ENCODE peak calls at places on chromosome 10, in eight cellular contexts. One of them, this sample, is unnamed.

GRCh38 chr10:29748109-29748650 is 113.4 kb upstream of the SVIL start:
- DNase-seq in neural crest cell: no peak
- DNase-seq in NCI-H1105 treated with DMSO at 0.1 percent for 48 hours: no peak
- DNase-seq in activated naive CD4-positive, alpha-beta T cell: no peak
- DNase-seq in GDM1: no peak
- DNase-seq in PC-9: no peak
- DNase-seq in GM12892: no peak
- DNase-seq in stimulated activated CD4-positive, alpha-beta T cell treated with anti-CD3 and anti-CD28 coated beads, Interleukin-12 subunit alpha, Interleukin-12 subunit beta, amount 100 ng/mL, for 4 hours: no peak
- DNase-seq in this sample: no peak

GRCh38 chr10:12130237-12130872 is 878 bp downstream of the SEC61A2 start:
- DNase-seq in activated naive CD4-positive, alpha-beta T cell: no peak
- DNase-seq in neural crest cell: peak
- DNase-seq in PC-9: peak
- DNase-seq in GDM1: peak
- DNase-seq in GM12892: peak
- DNase-seq in stimulated activated CD4-positive, alpha-beta T cell treated with anti-CD3 and anti-CD28 coated beads, Interleukin-12 subunit alpha, Interleukin-12 subunit beta, amount 100 ng/mL, for 4 hours: peak
- DNase-seq in NCI-H1105 treated with DMSO at 0.1 percent for 48 hours: peak
- DNase-seq in this sample: peak

GRCh38 chr10:103676851-103677417 is 178.4 kb downstream of the SH3PXD2A start:
- DNase-seq in PC-9: no peak
- DNase-seq in NCI-H1105 treated with DMSO at 0.1 percent for 48 hours: no peak
- DNase-seq in GM12892: no peak
- DNase-seq in activated naive CD4-positive, alpha-beta T cell: no peak
- DNase-seq in stimulated activated CD4-positive, alpha-beta T cell treated with anti-CD3 and anti-CD28 coated beads, Interleukin-12 subunit alpha, Interleukin-12 subunit beta, amount 100 ng/mL, for 4 hours: no peak
- DNase-seq in neural crest cell: no peak
- DNase-seq in GDM1: no peak
- DNase-seq in this sample: no peak

GRCh38 chr10:78528749-78529204 is 495.1 kb downstream of the RPS24 start:
- DNase-seq in GM12892: no peak
- DNase-seq in GDM1: no peak
- DNase-seq in neural crest cell: no peak
- DNase-seq in PC-9: no peak
- DNase-seq in stimulated activated CD4-positive, alpha-beta T cell treated with anti-CD3 and anti-CD28 coated beads, Interleukin-12 subunit alpha, Interleukin-12 subunit beta, amount 100 ng/mL, for 4 hours: no peak
- DNase-seq in NCI-H1105 treated with DMSO at 0.1 percent for 48 hours: peak
- DNase-seq in activated naive CD4-positive, alpha-beta T cell: no peak
- DNase-seq in this sample: no peak

GRCh38 chr10:101373063-101373462 is 19.1 kb downstream of the BTRC start:
- DNase-seq in PC-9: no peak
- DNase-seq in NCI-H1105 treated with DMSO at 0.1 percent for 48 hours: no peak
- DNase-seq in activated naive CD4-positive, alpha-beta T cell: no peak
- DNase-seq in neural crest cell: no peak
- DNase-seq in GDM1: no peak
- DNase-seq in GM12892: no peak
- DNase-seq in stimulated activated CD4-positive, alpha-beta T cell treated with anti-CD3 and anti-CD28 coated beads, Interleukin-12 subunit alpha, Interleukin-12 subunit beta, amount 100 ng/mL, for 4 hours: no peak
- DNase-seq in this sample: no peak

GRCh38 chr10:33335800-33336605 is 1.5 kb upstream of the NRP1 start:
- DNase-seq in GDM1: no peak
- DNase-seq in activated naive CD4-positive, alpha-beta T cell: no peak
- DNase-seq in neural crest cell: peak
- DNase-seq in NCI-H1105 treated with DMSO at 0.1 percent for 48 hours: no peak
- DNase-seq in PC-9: peak
- DNase-seq in stimulated activated CD4-positive, alpha-beta T cell treated with anti-CD3 and anti-CD28 coated beads, Interleukin-12 subunit alpha, Interleukin-12 subunit beta, amount 100 ng/mL, for 4 hours: no peak
- DNase-seq in GM12892: peak
- DNase-seq in this sample: no peak

GRCh38 chr10:84348431-84348830 is 20.0 kb downstream of the CCSER2 start:
- DNase-seq in GM12892: no peak
- DNase-seq in GDM1: no peak
- DNase-seq in PC-9: no peak
- DNase-seq in neural crest cell: no peak
- DNase-seq in activated naive CD4-positive, alpha-beta T cell: no peak
- DNase-seq in stimulated activated CD4-positive, alpha-beta T cell treated with anti-CD3 and anti-CD28 coated beads, Interleukin-12 subunit alpha, Interleukin-12 subunit beta, amount 100 ng/mL, for 4 hours: no peak
- DNase-seq in NCI-H1105 treated with DMSO at 0.1 percent for 48 hours: no peak
- DNase-seq in this sample: no peak

GRCh38 chr10:14507156-14507555 is 176.4 kb upstream of the FRMD4A start:
- DNase-seq in GM12892: no peak
- DNase-seq in NCI-H1105 treated with DMSO at 0.1 percent for 48 hours: peak
- DNase-seq in activated naive CD4-positive, alpha-beta T cell: no peak
- DNase-seq in neural crest cell: no peak
- DNase-seq in PC-9: no peak
- DNase-seq in GDM1: no peak
- DNase-seq in stimulated activated CD4-positive, alpha-beta T cell treated with anti-CD3 and anti-CD28 coated beads, Interleukin-12 subunit alpha, Interleukin-12 subunit beta, amount 100 ng/mL, for 4 hours: no peak
- DNase-seq in this sample: no peak

GRCh38 chr10:126062132-126063032 is 166.0 kb downstream of the FANK1 start:
- DNase-seq in activated naive CD4-positive, alpha-beta T cell: no peak
- DNase-seq in GM12892: no peak
- DNase-seq in neural crest cell: no peak
- DNase-seq in PC-9: peak
- DNase-seq in NCI-H1105 treated with DMSO at 0.1 percent for 48 hours: no peak
- DNase-seq in GDM1: no peak
- DNase-seq in stimulated activated CD4-positive, alpha-beta T cell treated with anti-CD3 and anti-CD28 coated beads, Interleukin-12 subunit alpha, Interleukin-12 subunit beta, amount 100 ng/mL, for 4 hours: no peak
- DNase-seq in this sample: no peak

GRCh38 chr10:89367529-89367928 is 10.3 kb upstream of the IFIT1B start:
- DNase-seq in activated naive CD4-positive, alpha-beta T cell: no peak
- DNase-seq in stimulated activated CD4-positive, alpha-beta T cell treated with anti-CD3 and anti-CD28 coated beads, Interleukin-12 subunit alpha, Interleukin-12 subunit beta, amount 100 ng/mL, for 4 hours: no peak
- DNase-seq in NCI-H1105 treated with DMSO at 0.1 percent for 48 hours: peak
- DNase-seq in PC-9: no peak
- DNase-seq in neural crest cell: no peak
- DNase-seq in GDM1: no peak
- DNase-seq in GM12892: no peak
- DNase-seq in this sample: no peak

GRCh38 chr10:117166420-117167345 is 28.6 kb upstream of the VAX1 start:
- DNase-seq in PC-9: no peak
- DNase-seq in stimulated activated CD4-positive, alpha-beta T cell treated with anti-CD3 and anti-CD28 coated beads, Interleukin-12 subunit alpha, Interleukin-12 subunit beta, amount 100 ng/mL, for 4 hours: no peak
- DNase-seq in activated naive CD4-positive, alpha-beta T cell: no peak
- DNase-seq in neural crest cell: no peak
- DNase-seq in GDM1: no peak
- DNase-seq in NCI-H1105 treated with DMSO at 0.1 percent for 48 hours: no peak
- DNase-seq in GM12892: no peak
- DNase-seq in this sample: no peak

GRCh38 chr10:100970076-100970913 is 991 bp downstream of the SEMA4G start:
- DNase-seq in activated naive CD4-positive, alpha-beta T cell: no peak
- DNase-seq in stimulated activated CD4-positive, alpha-beta T cell treated with anti-CD3 and anti-CD28 coated beads, Interleukin-12 subunit alpha, Interleukin-12 subunit beta, amount 100 ng/mL, for 4 hours: no peak
- DNase-seq in GDM1: no peak
- DNase-seq in NCI-H1105 treated with DMSO at 0.1 percent for 48 hours: peak
- DNase-seq in PC-9: no peak
- DNase-seq in neural crest cell: no peak
- DNase-seq in GM12892: no peak
- DNase-seq in this sample: no peak

GRCh38 chr10:116723428-116724281 is 18.7 kb downstream of the HSPA12A start:
- DNase-seq in activated naive CD4-positive, alpha-beta T cell: no peak
- DNase-seq in PC-9: no peak
- DNase-seq in stimulated activated CD4-positive, alpha-beta T cell treated with anti-CD3 and anti-CD28 coated beads, Interleukin-12 subunit alpha, Interleukin-12 subunit beta, amount 100 ng/mL, for 4 hours: no peak
- DNase-seq in neural crest cell: no peak
- DNase-seq in GDM1: no peak
- DNase-seq in NCI-H1105 treated with DMSO at 0.1 percent for 48 hours: no peak
- DNase-seq in GM12892: no peak
- DNase-seq in this sample: no peak

GRCh38 chr10:23015021-23015707 is 80.2 kb upstream of the MSRB2 start:
- DNase-seq in stimulated activated CD4-positive, alpha-beta T cell treated with anti-CD3 and anti-CD28 coated beads, Interleukin-12 subunit alpha, Interleukin-12 subunit beta, amount 100 ng/mL, for 4 hours: no peak
- DNase-seq in activated naive CD4-positive, alpha-beta T cell: no peak
- DNase-seq in neural crest cell: no peak
- DNase-seq in GDM1: no peak
- DNase-seq in NCI-H1105 treated with DMSO at 0.1 percent for 48 hours: no peak
- DNase-seq in GM12892: no peak
- DNase-seq in PC-9: no peak
- DNase-seq in this sample: peak

GRCh38 chr10:44382981-44383748 is 1.7 kb downstream of the CXCL12 start:
- DNase-seq in PC-9: no peak
- DNase-seq in stimulated activated CD4-positive, alpha-beta T cell treated with anti-CD3 and anti-CD28 coated beads, Interleukin-12 subunit alpha, Interleukin-12 subunit beta, amount 100 ng/mL, for 4 hours: no peak
- DNase-seq in NCI-H1105 treated with DMSO at 0.1 percent for 48 hours: no peak
- DNase-seq in GM12892: no peak
- DNase-seq in GDM1: no peak
- DNase-seq in neural crest cell: no peak
- DNase-seq in activated naive CD4-positive, alpha-beta T cell: no peak
- DNase-seq in this sample: no peak

GRCh38 chr10:99279626-99280111 is 44.0 kb upstream of the HPSE2 start:
- DNase-seq in GDM1: no peak
- DNase-seq in neural crest cell: no peak
- DNase-seq in PC-9: peak
- DNase-seq in NCI-H1105 treated with DMSO at 0.1 percent for 48 hours: no peak
- DNase-seq in GM12892: no peak
- DNase-seq in stimulated activated CD4-positive, alpha-beta T cell treated with anti-CD3 and anti-CD28 coated beads, Interleukin-12 subunit alpha, Interleukin-12 subunit beta, amount 100 ng/mL, for 4 hours: no peak
- DNase-seq in activated naive CD4-positive, alpha-beta T cell: no peak
- DNase-seq in this sample: no peak

GRCh38 chr10:10208156-10208555 is 809.5 kb upstream of the CELF2 start:
- DNase-seq in GM12892: no peak
- DNase-seq in GDM1: no peak
- DNase-seq in neural crest cell: no peak
- DNase-seq in stimulated activated CD4-positive, alpha-beta T cell treated with anti-CD3 and anti-CD28 coated beads, Interleukin-12 subunit alpha, Interleukin-12 subunit beta, amount 100 ng/mL, for 4 hours: no peak
- DNase-seq in PC-9: no peak
- DNase-seq in activated naive CD4-positive, alpha-beta T cell: no peak
- DNase-seq in NCI-H1105 treated with DMSO at 0.1 percent for 48 hours: no peak
- DNase-seq in this sample: no peak

GRCh38 chr10:480498-480927 is 209.0 kb downstream of the DIP2C start:
- DNase-seq in stimulated activated CD4-positive, alpha-beta T cell treated with anti-CD3 and anti-CD28 coated beads, Interleukin-12 subunit alpha, Interleukin-12 subunit beta, amount 100 ng/mL, for 4 hours: no peak
- DNase-seq in GDM1: no peak
- DNase-seq in NCI-H1105 treated with DMSO at 0.1 percent for 48 hours: no peak
- DNase-seq in PC-9: no peak
- DNase-seq in neural crest cell: no peak
- DNase-seq in activated naive CD4-positive, alpha-beta T cell: no peak
- DNase-seq in GM12892: no peak
- DNase-seq in this sample: no peak

GRCh38 chr10:129884390-129884779 is 79.7 kb downstream of the EBF3 start:
- DNase-seq in activated naive CD4-positive, alpha-beta T cell: no peak
- DNase-seq in PC-9: no peak
- DNase-seq in neural crest cell: no peak
- DNase-seq in NCI-H1105 treated with DMSO at 0.1 percent for 48 hours: no peak
- DNase-seq in GM12892: no peak
- DNase-seq in GDM1: no peak
- DNase-seq in stimulated activated CD4-positive, alpha-beta T cell treated with anti-CD3 and anti-CD28 coated beads, Interleukin-12 subunit alpha, Interleukin-12 subunit beta, amount 100 ng/mL, for 4 hours: no peak
- DNase-seq in this sample: no peak

GRCh38 chr10:28903063-28903462 is 225.7 kb downstream of the BAMBI start:
- DNase-seq in activated naive CD4-positive, alpha-beta T cell: no peak
- DNase-seq in GDM1: no peak
- DNase-seq in stimulated activated CD4-positive, alpha-beta T cell treated with anti-CD3 and anti-CD28 coated beads, Interleukin-12 subunit alpha, Interleukin-12 subunit beta, amount 100 ng/mL, for 4 hours: no peak
- DNase-seq in NCI-H1105 treated with DMSO at 0.1 percent for 48 hours: no peak
- DNase-seq in GM12892: no peak
- DNase-seq in neural crest cell: no peak
- DNase-seq in PC-9: no peak
- DNase-seq in this sample: no peak

GRCh38 chr10:92387289-92387940 is 96.4 kb downstream of the MARCHF5 start:
- DNase-seq in GM12892: no peak
- DNase-seq in neural crest cell: peak
- DNase-seq in NCI-H1105 treated with DMSO at 0.1 percent for 48 hours: no peak
- DNase-seq in stimulated activated CD4-positive, alpha-beta T cell treated with anti-CD3 and anti-CD28 coated beads, Interleukin-12 subunit alpha, Interleukin-12 subunit beta, amount 100 ng/mL, for 4 hours: no peak
- DNase-seq in activated naive CD4-positive, alpha-beta T cell: no peak
- DNase-seq in GDM1: peak
- DNase-seq in PC-9: no peak
- DNase-seq in this sample: peak

GRCh38 chr10:29980084-29980483 is 79.3 kb downstream of the JCAD start:
- DNase-seq in stimulated activated CD4-positive, alpha-beta T cell treated with anti-CD3 and anti-CD28 coated beads, Interleukin-12 subunit alpha, Interleukin-12 subunit beta, amount 100 ng/mL, for 4 hours: no peak
- DNase-seq in GM12892: no peak
- DNase-seq in activated naive CD4-positive, alpha-beta T cell: no peak
- DNase-seq in PC-9: no peak
- DNase-seq in GDM1: no peak
- DNase-seq in neural crest cell: no peak
- DNase-seq in NCI-H1105 treated with DMSO at 0.1 percent for 48 hours: no peak
- DNase-seq in this sample: no peak

GRCh38 chr10:14330390-14331071 is at the start of gene FRMD4A:
- DNase-seq in activated naive CD4-positive, alpha-beta T cell: no peak
- DNase-seq in GDM1: no peak
- DNase-seq in NCI-H1105 treated with DMSO at 0.1 percent for 48 hours: no peak
- DNase-seq in PC-9: no peak
- DNase-seq in stimulated activated CD4-positive, alpha-beta T cell treated with anti-CD3 and anti-CD28 coated beads, Interleukin-12 subunit alpha, Interleukin-12 subunit beta, amount 100 ng/mL, for 4 hours: no peak
- DNase-seq in neural crest cell: no peak
- DNase-seq in GM12892: no peak
- DNase-seq in this sample: no peak

GRCh38 chr10:49614242-49615198 is 683 bp downstream of the CHAT start:
- DNase-seq in neural crest cell: no peak
- DNase-seq in GM12892: no peak
- DNase-seq in NCI-H1105 treated with DMSO at 0.1 percent for 48 hours: no peak
- DNase-seq in GDM1: no peak
- DNase-seq in stimulated activated CD4-positive, alpha-beta T cell treated with anti-CD3 and anti-CD28 coated beads, Interleukin-12 subunit alpha, Interleukin-12 subunit beta, amount 100 ng/mL, for 4 hours: no peak
- DNase-seq in PC-9: no peak
- DNase-seq in activated naive CD4-positive, alpha-beta T cell: no peak
- DNase-seq in this sample: no peak

GRCh38 chr10:3014968-3015367 is 52.4 kb upstream of the PFKP start:
- DNase-seq in stimulated activated CD4-positive, alpha-beta T cell treated with anti-CD3 and anti-CD28 coated beads, Interleukin-12 subunit alpha, Interleukin-12 subunit beta, amount 100 ng/mL, for 4 hours: no peak
- DNase-seq in GDM1: no peak
- DNase-seq in GM12892: no peak
- DNase-seq in PC-9: no peak
- DNase-seq in neural crest cell: no peak
- DNase-seq in NCI-H1105 treated with DMSO at 0.1 percent for 48 hours: no peak
- DNase-seq in activated naive CD4-positive, alpha-beta T cell: no peak
- DNase-seq in this sample: no peak

GRCh38 chr10:6383099-6383812 is 180.5 kb downstream of the PFKFB3 start:
- DNase-seq in neural crest cell: no peak
- DNase-seq in stimulated activated CD4-positive, alpha-beta T cell treated with anti-CD3 and anti-CD28 coated beads, Interleukin-12 subunit alpha, Interleukin-12 subunit beta, amount 100 ng/mL, for 4 hours: no peak
- DNase-seq in activated naive CD4-positive, alpha-beta T cell: no peak
- DNase-seq in NCI-H1105 treated with DMSO at 0.1 percent for 48 hours: no peak
- DNase-seq in PC-9: no peak
- DNase-seq in GM12892: no peak
- DNase-seq in GDM1: no peak
- DNase-seq in this sample: no peak

GRCh38 chr10:8049151-8049873 is 5.2 kb upstream of the GATA3 start:
- DNase-seq in stimulated activated CD4-positive, alpha-beta T cell treated with anti-CD3 and anti-CD28 coated beads, Interleukin-12 subunit alpha, Interleukin-12 subunit beta, amount 100 ng/mL, for 4 hours: no peak
- DNase-seq in NCI-H1105 treated with DMSO at 0.1 percent for 48 hours: peak
- DNase-seq in activated naive CD4-positive, alpha-beta T cell: no peak
- DNase-seq in neural crest cell: no peak
- DNase-seq in GM12892: no peak
- DNase-seq in GDM1: no peak
- DNase-seq in PC-9: peak
- DNase-seq in this sample: no peak

GRCh38 chr10:119177708-119178370 is 773 bp downstream of the PRDX3 start:
- DNase-seq in GM12892: no peak
- DNase-seq in neural crest cell: no peak
- DNase-seq in activated naive CD4-positive, alpha-beta T cell: no peak
- DNase-seq in PC-9: no peak
- DNase-seq in NCI-H1105 treated with DMSO at 0.1 percent for 48 hours: no peak
- DNase-seq in GDM1: no peak
- DNase-seq in stimulated activated CD4-positive, alpha-beta T cell treated with anti-CD3 and anti-CD28 coated beads, Interleukin-12 subunit alpha, Interleukin-12 subunit beta, amount 100 ng/mL, for 4 hours: peak
- DNase-seq in this sample: no peak

GRCh38 chr10:103843854-103844567 is 11.4 kb downstream of the SH3PXD2A start:
- DNase-seq in stimulated activated CD4-positive, alpha-beta T cell treated with anti-CD3 and anti-CD28 coated beads, Interleukin-12 subunit alpha, Interleukin-12 subunit beta, amount 100 ng/mL, for 4 hours: no peak
- DNase-seq in activated naive CD4-positive, alpha-beta T cell: no peak
- DNase-seq in NCI-H1105 treated with DMSO at 0.1 percent for 48 hours: no peak
- DNase-seq in PC-9: no peak
- DNase-seq in neural crest cell: no peak
- DNase-seq in GDM1: no peak
- DNase-seq in GM12892: no peak
- DNase-seq in this sample: no peak

GRCh38 chr10:17643339-17643754 is 604 bp upstream of the STAM start:
- DNase-seq in activated naive CD4-positive, alpha-beta T cell: peak
- DNase-seq in NCI-H1105 treated with DMSO at 0.1 percent for 48 hours: peak
- DNase-seq in stimulated activated CD4-positive, alpha-beta T cell treated with anti-CD3 and anti-CD28 coated beads, Interleukin-12 subunit alpha, Interleukin-12 subunit beta, amount 100 ng/mL, for 4 hours: peak
- DNase-seq in GM12892: peak
- DNase-seq in neural crest cell: no peak
- DNase-seq in GDM1: peak
- DNase-seq in PC-9: peak
- DNase-seq in this sample: no peak

GRCh38 chr10:112236486-112236885 is 46.7 kb upstream of the TECTB start:
- DNase-seq in neural crest cell: no peak
- DNase-seq in PC-9: no peak
- DNase-seq in stimulated activated CD4-positive, alpha-beta T cell treated with anti-CD3 and anti-CD28 coated beads, Interleukin-12 subunit alpha, Interleukin-12 subunit beta, amount 100 ng/mL, for 4 hours: no peak
- DNase-seq in NCI-H1105 treated with DMSO at 0.1 percent for 48 hours: no peak
- DNase-seq in GDM1: no peak
- DNase-seq in GM12892: no peak
- DNase-seq in activated naive CD4-positive, alpha-beta T cell: no peak
- DNase-seq in this sample: no peak

GRCh38 chr10:17644485-17644964 is 574 bp downstream of the STAM start:
- DNase-seq in GM12892: no peak
- DNase-seq in PC-9: no peak
- DNase-seq in neural crest cell: peak
- DNase-seq in activated naive CD4-positive, alpha-beta T cell: no peak
- DNase-seq in stimulated activated CD4-positive, alpha-beta T cell treated with anti-CD3 and anti-CD28 coated beads, Interleukin-12 subunit alpha, Interleukin-12 subunit beta, amount 100 ng/mL, for 4 hours: no peak
- DNase-seq in GDM1: no peak
- DNase-seq in NCI-H1105 treated with DMSO at 0.1 percent for 48 hours: no peak
- DNase-seq in this sample: no peak

GRCh38 chr10:63466168-63466935 is 575 bp upstream of the JMJD1C start:
- DNase-seq in PC-9: no peak
- DNase-seq in GDM1: peak
- DNase-seq in GM12892: no peak
- DNase-seq in NCI-H1105 treated with DMSO at 0.1 percent for 48 hours: peak
- DNase-seq in stimulated activated CD4-positive, alpha-beta T cell treated with anti-CD3 and anti-CD28 coated beads, Interleukin-12 subunit alpha, Interleukin-12 subunit beta, amount 100 ng/mL, for 4 hours: peak
- DNase-seq in activated naive CD4-positive, alpha-beta T cell: no peak
- DNase-seq in neural crest cell: no peak
- DNase-seq in this sample: peak

GRCh38 chr10:128158024-128158795 is 32.0 kb upstream of the MKI67 start:
- DNase-seq in stimulated activated CD4-positive, alpha-beta T cell treated with anti-CD3 and anti-CD28 coated beads, Interleukin-12 subunit alpha, Interleukin-12 subunit beta, amount 100 ng/mL, for 4 hours: no peak
- DNase-seq in activated naive CD4-positive, alpha-beta T cell: no peak
- DNase-seq in GM12892: no peak
- DNase-seq in neural crest cell: no peak
- DNase-seq in GDM1: no peak
- DNase-seq in PC-9: no peak
- DNase-seq in NCI-H1105 treated with DMSO at 0.1 percent for 48 hours: no peak
- DNase-seq in this sample: peak